ENCODE peak calls at places on chromosomes 5 and 9, in five cellular contexts. S, F, I, P and R are unnamed samples.

GRCh38 chr9:16074962-16075361 is 522.1 kb downstream of the CCDC171 start:
- DNase-seq in S (no peak), F (no peak), I (no peak), P (no peak), R (peak)

GRCh38 chr9:93633492-93634221 is 57.3 kb downstream of the PHF2 start:
- DNase-seq in S (no peak), F (no peak), I (no peak), P (no peak), R (no peak)

GRCh38 chr5:58872670-58873273 is 289.9 kb downstream of the RAB3C start:
- DNase-seq in S (no peak), F (no peak), I (no peak), P (no peak), R (no peak)

GRCh38 chr9:114385412-114386181 is 2.2 kb downstream of the AKNA start:
- DNase-seq in S (no peak), F (no peak), I (peak), P (peak), R (peak)

GRCh38 chr5:178372091-178372695 is 139.6 kb upstream of the PHYKPL start:
- DNase-seq in S (no peak), F (peak), I (no peak), P (no peak), R (no peak)

GRCh38 chr5:53041071-53041692 is 52.0 kb downstream of the ITGA2 start:
- DNase-seq in S (no peak), F (no peak), I (peak), P (no peak), R (peak)

GRCh38 chr5:159416438-159416837 is 86.2 kb upstream of the IL12B start:
- DNase-seq in S (no peak), F (no peak), I (no peak), P (no peak), R (no peak)

GRCh38 chr9:130561056-130561455 is 18.3 kb upstream of the FUBP3 start:
- DNase-seq in S (no peak), F (no peak), I (no peak), P (no peak), R (no peak)

GRCh38 chr5:113278976-113279375 is 155.8 kb downstream of the TSSK1B start:
- DNase-seq in S (no peak), F (no peak), I (no peak), P (no peak), R (peak)

GRCh38 chr9:107600060-107600573 is 110.5 kb upstream of the KLF4 start:
- DNase-seq in S (no peak), F (no peak), I (no peak), P (no peak), R (no peak)

GRCh38 chr9:137303031-137303892 is 1.2 kb upstream of the NRARP start:
- DNase-seq in S (no peak), F (peak), I (no peak), P (no peak), R (no peak)

GRCh38 chr5:148384389-148384756 is 615 bp downstream of the FBXO38 start:
- DNase-seq in S (no peak), F (peak), I (no peak), P (peak), R (no peak)

GRCh38 chr9:68708513-68708912 is 3.5 kb downstream of the PIP5K1B start:
- DNase-seq in S (no peak), F (no peak), I (no peak), P (no peak), R (no peak)

GRCh38 chr5:35854248-35854647 is 2.4 kb upstream of the IL7R start:
- DNase-seq in S (no peak), F (no peak), I (no peak), P (no peak), R (no peak)

GRCh38 chr5:142753114-142753764 is 16.9 kb upstream of the ARHGAP26 start:
- DNase-seq in S (no peak), F (no peak), I (no peak), P (no peak), R (no peak)

GRCh38 chr5:177312649-177313181 is 1.0 kb upstream of the MXD3 start:
- DNase-seq in S (peak), F (peak), I (no peak), P (peak), R (no peak)

GRCh38 chr9:78393932-78394331 is 97.0 kb downstream of the PSAT1 start:
- DNase-seq in S (no peak), F (no peak), I (no peak), P (no peak), R (no peak)

GRCh38 chr9:98227883-98228282 is 27.6 kb downstream of the TBC1D2 start:
- DNase-seq in S (no peak), F (no peak), I (no peak), P (peak), R (no peak)

GRCh38 chr9:3880851-3881250 is 355.1 kb upstream of the RFX3 start:
- DNase-seq in S (no peak), F (no peak), I (no peak), P (no peak), R (peak)

GRCh38 chr5:173734716-173735115 is 118.3 kb upstream of the BOD1 start:
- DNase-seq in S (no peak), F (no peak), I (no peak), P (no peak), R (no peak)

GRCh38 chr9:75105019-75105540 is 16.8 kb downstream of the OSTF1 start:
- DNase-seq in S (no peak), F (no peak), I (no peak), P (no peak), R (no peak)

GRCh38 chr9:136687721-136688223 is 515 bp upstream of the AGPAT2 start:
- DNase-seq in S (peak), F (no peak), I (no peak), P (no peak), R (no peak)

GRCh38 chr5:122844916-122845252 is 529 bp upstream of the SNX24 start:
- DNase-seq in S (no peak), F (no peak), I (no peak), P (no peak), R (peak)

GRCh38 chr9:33157960-33158359 is 9.2 kb downstream of the B4GALT1 start:
- DNase-seq in S (no peak), F (no peak), I (no peak), P (no peak), R (no peak)

GRCh38 chr5:159184858-159185381 is 24.4 kb downstream of the RNF145 start:
- DNase-seq in S (no peak), F (no peak), I (no peak), P (no peak), R (peak)

GRCh38 chr9:118618744-118619299 is 750.4 kb downstream of the BRINP1 start:
- DNase-seq in S (no peak), F (no peak), I (no peak), P (no peak), R (no peak)

GRCh38 chr9:96156151-96156550 is 145.8 kb downstream of the HSD17B3 start:
- DNase-seq in S (no peak), F (no peak), I (no peak), P (no peak), R (no peak)

GRCh38 chr5:42854795-42855194 is 43.1 kb upstream of the SELENOP start:
- DNase-seq in S (no peak), F (no peak), I (no peak), P (peak), R (no peak)

GRCh38 chr5:54611290-54611951 is 93.9 kb downstream of the SNX18 start:
- DNase-seq in S (no peak), F (no peak), I (no peak), P (no peak), R (no peak)

GRCh38 chr5:83551826-83552225 is 80.3 kb downstream of the VCAN start:
- DNase-seq in S (no peak), F (no peak), I (no peak), P (no peak), R (peak)

GRCh38 chr9:136482046-136482792 is 621 bp downstream of the SEC16A start:
- DNase-seq in S (no peak), F (peak), I (no peak), P (no peak), R (peak)

GRCh38 chr5:91049800-91050199 is 333.3 kb downstream of the ARRDC3 start:
- DNase-seq in S (no peak), F (peak), I (no peak), P (no peak), R (peak)

GRCh38 chr9:33272061-33272460 is 7.2 kb downstream of the CHMP5 start:
- DNase-seq in S (no peak), F (no peak), I (no peak), P (no peak), R (no peak)

GRCh38 chr9:19320495-19320894 is 59.5 kb downstream of the RPS6 start:
- DNase-seq in S (no peak), F (no peak), I (no peak), P (no peak), R (no peak)

GRCh38 chr5:54243483-54244080 is 66.8 kb downstream of the ARL15 start:
- DNase-seq in S (peak), F (peak), I (no peak), P (peak), R (peak)

GRCh38 chr9:79165006-79165405 is 406.8 kb upstream of the TLE4 start:
- DNase-seq in S (no peak), F (no peak), I (no peak), P (no peak), R (peak)

GRCh38 chr5:153660919-153661318 is 170.4 kb downstream of the GRIA1 start:
- DNase-seq in S (no peak), F (no peak), I (no peak), P (no peak), R (peak)

GRCh38 chr5:531749-532315 is 7.6 kb upstream of the SLC9A3 start:
- DNase-seq in S (no peak), F (no peak), I (no peak), P (no peak), R (no peak)

GRCh38 chr5:530556-530955 is 6.3 kb upstream of the SLC9A3 start:
- DNase-seq in S (no peak), F (no peak), I (no peak), P (no peak), R (no peak)

GRCh38 chr5:530001-530400 is 5.8 kb upstream of the SLC9A3 start:
- DNase-seq in S (no peak), F (no peak), I (peak), P (no peak), R (no peak)

GRCh38 chr5:532521-533242 is 8.4 kb upstream of the SLC9A3 start:
- DNase-seq in S (no peak), F (no peak), I (no peak), P (peak), R (no peak)

DNA sequence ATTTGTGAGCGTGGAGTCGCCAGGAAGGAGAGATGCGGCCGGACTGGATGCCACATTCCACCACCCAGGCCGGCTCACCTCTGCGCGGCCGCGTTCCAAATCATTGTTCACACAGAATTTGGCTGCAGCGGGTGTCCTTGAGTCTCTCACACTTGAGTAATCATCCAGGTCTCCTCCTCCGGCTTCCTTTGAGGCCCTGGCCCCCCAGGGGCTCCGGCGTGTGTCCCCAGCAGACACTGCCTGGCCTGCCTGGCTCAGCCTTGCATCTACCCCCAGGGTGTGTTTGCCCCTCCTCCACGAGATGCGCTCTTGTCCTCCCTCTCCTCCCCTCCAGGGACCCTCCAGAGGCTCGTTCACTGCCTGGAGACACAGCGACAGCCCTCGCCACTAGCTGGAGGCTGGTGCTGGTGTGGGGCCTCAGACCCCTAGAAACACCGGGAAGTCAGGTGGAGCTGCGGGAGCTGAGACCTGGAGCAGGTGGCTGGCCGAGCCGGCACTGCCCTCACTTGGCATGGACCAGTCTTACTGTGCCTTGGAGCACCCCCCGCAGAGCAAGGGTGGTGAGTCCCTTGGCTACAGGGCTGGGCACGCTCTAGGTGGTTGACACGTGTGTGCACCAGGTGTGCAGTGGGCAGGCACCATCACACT is 7.0 kb upstream of the SLC9A3 start:
- DNase-seq in S (no peak), F (no peak), I (no peak), P (no peak), R (no peak)
- TF ChIP-seq MXI1 in S (no peak), F (no peak), I (no peak), P (no peak), R (no peak)

DNA sequence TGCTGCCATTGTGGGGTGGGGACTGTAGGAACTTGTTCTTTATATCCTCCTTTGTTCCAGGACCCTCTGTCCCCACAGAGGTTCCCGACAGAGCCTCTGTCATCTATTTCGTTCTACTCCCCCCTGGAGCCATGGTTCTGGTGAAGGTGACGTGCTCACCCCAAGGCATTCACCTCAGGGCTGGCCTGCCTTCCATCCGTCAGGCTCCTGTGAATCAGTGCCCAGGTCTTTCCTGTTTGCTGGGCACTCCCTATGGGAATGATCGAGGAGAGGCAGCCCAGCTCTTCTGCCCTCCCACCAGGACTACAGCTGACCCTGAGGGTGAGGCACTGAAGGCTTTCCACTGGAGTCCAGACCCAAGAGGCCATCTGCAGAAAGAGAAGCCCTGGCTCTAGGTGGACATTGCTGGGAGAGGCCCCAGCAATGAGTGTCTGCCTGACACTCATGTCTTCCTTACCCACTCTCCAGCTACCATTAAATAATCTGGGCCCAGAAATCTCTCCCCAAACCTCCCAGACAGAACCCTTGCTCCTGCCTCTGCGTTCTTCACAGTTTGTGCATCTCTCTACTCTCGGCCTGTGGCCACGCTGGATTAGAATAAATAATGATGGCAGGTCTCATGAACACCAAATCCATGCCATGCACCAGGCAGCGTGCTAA is 214.2 kb downstream of the FSTL4 start:
- DNase-seq in S (no peak), F (no peak), I (no peak), P (no peak), R (no peak)
- TF ChIP-seq MXI1 in S (no peak), F (no peak), I (no peak), P (no peak), R (no peak)

DNA sequence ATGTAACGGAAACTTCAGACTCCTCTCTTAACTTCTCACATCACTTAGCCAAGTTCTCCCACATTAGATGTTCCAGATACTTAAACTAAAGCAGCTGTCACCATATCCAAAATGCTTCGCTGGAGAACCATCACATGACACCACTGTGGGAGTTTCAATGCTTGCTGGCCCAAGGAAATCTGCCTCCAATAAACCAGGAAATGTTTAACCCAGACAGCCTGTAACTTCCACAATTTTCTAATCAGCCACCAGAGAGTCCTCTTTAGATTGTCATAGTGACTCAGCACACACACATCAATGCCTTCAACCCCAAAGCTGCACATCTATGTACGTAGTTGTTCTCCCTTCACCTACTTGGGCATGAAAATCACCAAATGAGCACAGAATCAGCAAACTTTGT is 118.7 kb downstream of the LPAR1 start:
- DNase-seq in S (no peak), F (no peak), I (no peak), P (no peak), R (peak)
- TF ChIP-seq MXI1 in S (no peak), F (no peak), I (no peak), P (no peak), R (no peak)

GRCh38 chr9:134204041-134204440 is 39.7 kb upstream of the RNU6ATAC start:
- DNase-seq in S (no peak), F (no peak), I (no peak), P (no peak), R (no peak)
- TF ChIP-seq MXI1 in S (no peak), F (no peak), I (no peak), P (no peak), R (no peak)

GRCh38 chr5:33166522-33166921 is 274.2 kb upstream of the TARS1 start:
- DNase-seq in S (no peak), F (no peak), I (no peak), P (no peak), R (no peak)
- TF ChIP-seq MXI1 in S (no peak), F (no peak), I (no peak), P (no peak), R (no peak)

GRCh38 chr5:101429241-101429640 is 526.2 kb upstream of the ST8SIA4 start:
- DNase-seq in S (no peak), F (no peak), I (no peak), P (no peak), R (peak)
- TF ChIP-seq MXI1 in S (no peak), F (no peak), I (no peak), P (no peak), R (no peak)

GRCh38 chr5:64489857-64490256 is 16.0 kb upstream of the RGS7BP start:
- DNase-seq in S (no peak), F (no peak), I (no peak), P (no peak), R (no peak)
- TF ChIP-seq MXI1 in S (no peak), F (no peak), I (no peak), P (no peak), R (no peak)

GRCh38 chr9:87350915-87351314 is 146.8 kb upstream of the DAPK1 start:
- DNase-seq in S (no peak), F (no peak), I (no peak), P (no peak), R (no peak)
- TF ChIP-seq MXI1 in S (no peak), F (no peak), I (no peak), P (no peak), R (no peak)

DNA sequence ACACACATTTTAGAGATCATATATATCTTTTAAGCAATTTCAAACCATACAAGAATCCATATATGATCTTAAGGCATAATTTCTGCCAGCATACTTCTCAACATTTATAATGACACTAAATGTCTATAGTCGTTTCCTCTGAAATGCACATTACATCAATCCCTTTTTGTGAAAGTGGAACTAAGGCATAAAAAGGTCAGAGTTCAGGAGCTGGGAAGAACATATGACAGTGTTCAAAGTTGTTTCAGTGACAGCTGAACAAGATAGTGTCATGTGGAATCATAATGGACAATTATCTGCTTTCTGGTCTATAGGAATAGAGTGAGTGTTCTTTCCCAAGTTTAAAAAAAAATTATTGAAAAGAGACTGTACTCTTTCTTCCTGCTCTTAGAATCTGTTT is 2.4 kb upstream of the MOB3B start:
- DNase-seq in S (no peak), F (no peak), I (no peak), P (no peak), R (no peak)
- TF ChIP-seq MXI1 in S (no peak), F (no peak), I (no peak), P (no peak), R (no peak)